ENCODE peak calls at places on chromosomes 13 and 19, in nine cellular contexts. R is suprapubic skin; D is NCI-H2227 treated with DMSO at 0.1 percent for 48 hours; B is activated T-cell treated with anti-CD3 and anti-CD28 coated beads, Interleukin-2, amount 50 U/mL, for 48 hours; Z is kidney glomerular epithelial cell; N is NCI-H1092; L is foreskin fibroblast; Y is activated CD4-positive, alpha-beta memory T cell treated with anti-CD3 and anti-CD28 coated beads for 36 hours; O is mesothelial cell of epicardium. S is an unnamed sample.

GRCh38 chr13:76383671-76384461 is 502.3 kb downstream of the KCTD12 start:
- DNase-seq in Z (peak), R (no peak), D (no peak), L (peak), B (no peak), O (no peak), Y (no peak), N (no peak), S (no peak)

GRCh38 chr13:39217471-39217870 is 179.2 kb downstream of the NHLRC3 start:
- DNase-seq in N (no peak), O (no peak), Z (no peak), D (no peak), Y (no peak), R (no peak), B (no peak), L (no peak), S (no peak)

GRCh38 chr19:8320564-8321066 is 560 bp downstream of the NDUFA7 start:
- DNase-seq in R (no peak), D (no peak), O (no peak), N (no peak), Y (peak), L (no peak), B (peak), Z (no peak), S (no peak)

GRCh38 chr19:52188822-52189744 is 769 bp upstream of the PPP2R1A start:
- DNase-seq in L (no peak), Z (no peak), D (peak), R (peak), N (no peak), B (peak), O (peak), Y (no peak), S (no peak)

GRCh38 chr19:41415154-41415571 is 12.0 kb downstream of the B3GNT8 start:
- DNase-seq in D (no peak), R (no peak), B (no peak), O (no peak), Z (no peak), L (no peak), Y (no peak), N (peak), S (no peak)

GRCh38 chr19:47613165-47614146 is 4.5 kb downstream of the BICRA start:
- DNase-seq in O (peak), B (no peak), Y (no peak), N (no peak), R (no peak), L (peak), D (no peak), Z (peak), S (peak)

GRCh38 chr13:38167164-38167822 is 182.4 kb upstream of the UFM1 start:
- DNase-seq in N (no peak), Z (no peak), Y (no peak), D (no peak), O (no peak), L (no peak), B (no peak), R (no peak), S (no peak)

GRCh38 chr13:75762066-75762937 is 126.2 kb downstream of the LMO7 start:
- DNase-seq in R (no peak), B (peak), Z (no peak), D (no peak), N (no peak), L (no peak), O (no peak), Y (peak), S (no peak)

GRCh38 chr13:33561627-33562026 is 256.3 kb upstream of the RFC3 start:
- DNase-seq in O (no peak), L (no peak), D (no peak), R (no peak), Y (no peak), N (no peak), B (no peak), Z (no peak), S (no peak)

GRCh38 chr13:85313761-85314503 is 485.3 kb downstream of the SLITRK6 start:
- DNase-seq in B (no peak), D (peak), Z (no peak), Y (no peak), O (no peak), R (no peak), L (peak), N (no peak), S (no peak)

S was measured in anterior cingulate cortex.